ENCODE peak calls at places on chromosome 21, in seven cellular contexts. W is SK-N-SH, C is HL-60, U is spleen, N is GM12892, X is stomach, I is upper lobe of left lung. S is an unnamed sample.

GRCh38 chr21:34736116-34736870 is 67.5 kb downstream of the CLIC6 start:
- DNase-seq in X (no peak), U (no peak), N (no peak), I (no peak), W (no peak), C (no peak), S (no peak)

GRCh38 chr21:34904526-34905298 is 144.4 kb downstream of the RUNX1 start:
- DNase-seq in U (no peak), W (no peak), X (no peak), N (no peak), I (no peak), C (no peak), S (no peak)

GRCh38 chr21:38244885-38245869 is 11.6 kb upstream of the KCNJ15 start:
- DNase-seq in X (no peak), U (no peak), N (no peak), C (peak; percentile 14), I (peak; percentile 64), W (no peak), S (no peak)

GRCh38 chr21:37868896-37869295 is 47.4 kb downstream of the KCNJ6 start:
- DNase-seq in U (no peak), W (no peak), C (no peak), I (no peak), N (no peak), X (no peak), S (no peak)

GRCh38 chr21:34176442-34176841 is 103.1 kb downstream of the MRPS6 start:
- DNase-seq in C (no peak), U (no peak), W (no peak), N (no peak), X (no peak), I (no peak), S (no peak)

GRCh38 chr21:43345746-43346409 is 81.1 kb downstream of the SIK1 start:
- DNase-seq in W (no peak), X (no peak), U (no peak), N (no peak), C (peak; percentile 86), I (peak; percentile 70), S (no peak)

GRCh38 chr21:35578350-35578782 is 482.0 kb downstream of the SETD4 start:
- DNase-seq in W (no peak), I (no peak), U (no peak), N (no peak), X (no peak), C (no peak), S (no peak)

GRCh38 chr21:26659181-26659580 is 86.1 kb upstream of the CYYR1 start:
- DNase-seq in N (no peak), X (no peak), I (no peak), W (no peak), U (no peak), C (no peak), S (no peak)

GRCh38 chr21:31897311-31897710 is 24.5 kb downstream of the HUNK start:
- DNase-seq in U (no peak), C (no peak), I (no peak), W (no peak), X (no peak), N (no peak), S (no peak)

GRCh38 chr21:35861656-35862055 is 198.7 kb downstream of the SETD4 start:
- DNase-seq in W (no peak), I (no peak), C (no peak), X (no peak), U (no peak), N (no peak), S (no peak)

GRCh38 chr21:31283025-31283424 is 61.0 kb downstream of the TIAM1 start:
- DNase-seq in C (no peak), U (no peak), N (no peak), X (peak; percentile 82), I (no peak), W (no peak), S (no peak)

GRCh38 chr21:8991968-8992621 is 1529.3 kb upstream of the TPTE start:
- DNase-seq in C (no peak), U (no peak), X (no peak), I (no peak), W (no peak), N (no peak), S (no peak)

GRCh38 chr21:38831526-38832467 is 26.1 kb downstream of the ETS2 start:
- DNase-seq in N (no peak), W (no peak), I (peak; percentile 89), U (no peak), X (peak; percentile 68), C (peak; percentile 97), S (no peak)

GRCh38 chr21:38913120-38913975 is 107.6 kb downstream of the ETS2 start:
- DNase-seq in W (peak; percentile 61), U (peak; percentile 85), X (peak; percentile 93), I (peak; percentile 87), C (no peak), N (no peak), S (peak; percentile 78)

GRCh38 chr21:32520885-32521735 is 64.2 kb downstream of the TCP10L start:
- DNase-seq in N (no peak), I (peak; percentile 64), X (peak; percentile 54), W (peak; percentile 62), C (peak; percentile 63), U (peak; percentile 84), S (no peak)

GRCh38 chr21:39660596-39660995 is 47.9 kb downstream of the B3GALT5 start:
- DNase-seq in W (no peak), X (no peak), C (no peak), I (no peak), N (no peak), U (no peak), S (no peak)

GRCh38 chr21:34282223-34282622 is 81.6 kb upstream of the KCNE2 start:
- DNase-seq in C (no peak), U (no peak), N (no peak), I (no peak), X (no peak), W (no peak), S (no peak)

GRCh38 chr21:34673006-34673405 is 4.2 kb downstream of the CLIC6 start:
- DNase-seq in C (no peak), U (no peak), N (no peak), I (no peak), X (no peak), W (no peak), S (no peak)

GRCh38 chr21:16587671-16588379 is 858.0 kb downstream of the USP25 start:
- DNase-seq in C (no peak), I (no peak), X (no peak), N (no peak), W (peak; percentile 52), U (no peak), S (peak; percentile 20)

GRCh38 chr21:16589046-16589445 is 859.3 kb downstream of the USP25 start:
- DNase-seq in W (no peak), N (no peak), U (no peak), C (no peak), X (no peak), I (no peak), S (no peak)

GRCh38 chr21:16589499-16589898 is 859.7 kb downstream of the USP25 start:
- DNase-seq in C (no peak), W (no peak), N (no peak), I (no peak), U (no peak), X (no peak), S (no peak)

GRCh38 chr21:16587141-16587570 is 857.4 kb downstream of the USP25 start:
- DNase-seq in U (no peak), W (peak; percentile 48), I (peak; percentile 71), C (no peak), X (peak; percentile 60), N (no peak), S (peak; percentile 32)

DNA sequence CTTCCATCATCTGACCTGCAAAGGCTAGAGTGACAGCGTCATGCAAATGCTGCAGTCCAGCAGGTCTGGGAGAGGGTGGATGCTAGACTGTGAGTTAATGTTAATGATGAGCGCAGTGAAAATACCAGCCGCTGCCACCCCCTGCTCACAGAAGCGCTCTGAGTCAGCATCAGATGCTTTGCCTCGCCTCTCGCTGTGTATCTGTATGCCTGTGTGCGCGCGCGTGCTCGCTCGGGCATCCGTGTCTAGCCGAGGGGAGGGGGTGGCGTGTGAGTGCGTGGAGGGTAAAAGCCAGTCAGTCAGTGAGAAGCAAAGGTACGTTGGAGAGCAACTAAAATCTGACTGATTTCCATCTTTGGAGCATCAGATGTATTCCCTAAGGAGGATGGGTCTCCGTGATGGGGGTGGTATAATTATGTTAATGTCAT is 858.7 kb downstream of the USP25 start:
- DNase-seq in X (peak; percentile 31), W (peak; percentile 76), I (peak; percentile 29), C (no peak), N (no peak), U (no peak), S (peak; percentile 71)
- TF ChIP-seq POLR2AphosphoS5 in X (peak; percentile 41), W (no peak), I (peak; percentile 62), C (no peak), N (no peak), U (no peak), S (no peak)

DNA sequence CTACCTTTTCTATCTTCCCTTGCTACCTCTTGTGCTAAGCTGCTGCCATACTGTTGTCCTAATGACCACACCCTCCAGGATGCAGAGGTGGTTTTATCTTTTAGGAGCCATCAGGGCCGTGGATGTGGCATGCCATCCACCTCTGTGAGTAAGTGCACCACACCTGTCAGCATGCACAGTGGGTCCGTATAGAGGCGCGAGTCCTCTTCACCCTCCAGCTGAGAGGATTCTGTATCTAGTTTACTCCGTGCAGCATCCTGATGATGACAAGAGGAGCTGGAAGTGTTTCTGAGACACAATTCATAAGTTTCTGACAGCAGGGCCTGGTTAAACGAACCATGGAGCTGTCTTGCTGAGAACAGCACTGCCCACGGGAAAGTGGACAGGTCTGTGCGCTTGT is 11.2 kb downstream of the FAM3B start:
- DNase-seq in I (no peak), N (no peak), X (no peak), C (no peak), W (no peak), U (no peak), S (no peak)
- TF ChIP-seq POLR2AphosphoS5 in I (no peak), N (no peak), X (no peak), C (no peak), W (no peak), U (no peak), S (no peak)

GRCh38 chr21:16605588-16605987 is 875.8 kb downstream of the USP25 start:
- DNase-seq in I (no peak), W (peak; percentile 56), N (no peak), C (no peak), X (no peak), U (no peak), S (peak; percentile 12)

GRCh38 chr21:16608209-16608830 is 878.5 kb downstream of the USP25 start:
- DNase-seq in N (no peak), W (no peak), X (no peak), I (no peak), C (no peak), U (no peak), S (peak; percentile 72)
- TF ChIP-seq POLR2AphosphoS5 in N (no peak), W (no peak), X (no peak), I (no peak), C (no peak), U (no peak), S (no peak)

DNA sequence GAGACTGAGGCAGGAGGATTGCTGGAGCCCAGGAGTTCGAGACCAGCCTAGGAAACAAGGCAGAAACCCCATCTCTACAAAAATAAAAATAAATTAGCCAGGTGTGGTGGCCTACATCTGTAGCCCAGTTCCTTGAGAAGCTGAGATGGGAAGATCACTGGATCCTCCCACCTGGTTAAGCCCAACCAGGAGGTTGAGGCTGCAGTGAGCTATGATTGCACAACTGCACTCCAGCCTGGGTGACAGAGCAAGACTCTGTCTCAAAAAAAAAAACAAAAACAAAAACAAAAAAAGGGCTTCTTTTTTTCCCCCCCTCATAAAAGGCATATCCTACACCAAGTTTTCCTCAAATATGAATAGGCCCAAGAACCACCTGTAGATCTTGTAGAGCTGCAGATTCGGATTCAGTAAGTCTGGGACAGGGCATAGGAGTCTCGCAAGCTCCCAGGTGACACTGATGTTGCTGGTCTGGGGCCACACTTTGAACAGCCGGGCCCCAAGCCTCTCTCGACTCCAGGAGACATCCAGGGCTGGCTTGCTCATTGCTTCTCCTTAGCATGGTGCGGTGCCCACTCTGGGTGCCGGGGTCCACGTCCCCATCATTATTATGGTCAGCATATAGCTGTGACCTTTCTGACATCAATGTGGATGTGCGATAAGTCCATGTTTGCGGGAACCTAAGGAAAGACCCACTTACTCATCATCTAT is 22.1 kb upstream of the UMODL1 start:
- DNase-seq in I (no peak), X (no peak), C (no peak), U (peak; percentile 47), W (no peak), N (no peak), S (no peak)
- TF ChIP-seq POLR2AphosphoS5 in I (no peak), X (no peak), C (no peak), U (no peak), W (no peak), N (no peak), S (no peak)